ENCODE peak calls at places on chromosome 7, in six cellular contexts. G is cardiac fibroblast; A is kidney tubule cell; K is NCI-H1092 treated with DMSO at 0.1 percent for 48 hours; P is CD4-positive, CD25-positive, alpha-beta regulatory T cell; H is NCI-H524 treated with DMSO at 0.1 percent for 48 hours. D is an unnamed sample.

GRCh38 chr7:103988468-103989199 is 824 bp downstream of the RELN start:
- DNase-seq in G (peak), A (peak), K (peak), P (no peak), H (no peak), D (no peak)

GRCh38 chr7:29353810-29354209 is 159.2 kb downstream of the CHN2 start:
- DNase-seq in G (no peak), A (no peak), K (no peak), P (no peak), H (no peak), D (no peak)

GRCh38 chr7:36367561-36367889 is 22.1 kb upstream of the ANLN start:
- DNase-seq in G (no peak), A (no peak), K (no peak), P (no peak), H (no peak), D (no peak)

GRCh38 chr7:145850636-145851035 is 266.0 kb upstream of the CNTNAP2 start:
- DNase-seq in G (no peak), A (no peak), K (no peak), P (no peak), H (no peak), D (no peak)

GRCh38 chr7:2247141-2247985 is 5.3 kb downstream of the NUDT1 start:
- DNase-seq in G (no peak), A (peak), K (peak), P (no peak), H (no peak), D (no peak)

GRCh38 chr7:155667241-155667849 is 22.9 kb downstream of the RBM33 start:
- DNase-seq in G (no peak), A (no peak), K (no peak), P (no peak), H (no peak), D (no peak)

GRCh38 chr7:139054101-139054500 is 18.3 kb upstream of the ZC3HAV1L start:
- DNase-seq in G (no peak), A (no peak), K (no peak), P (no peak), H (no peak), D (no peak)

GRCh38 chr7:158745057-158745715 is 40.6 kb upstream of the NCAPG2 start:
- DNase-seq in G (no peak), A (no peak), K (no peak), P (no peak), H (no peak), D (no peak)

GRCh38 chr7:369476-369980 is 79.6 kb downstream of the FOXL3 start:
- DNase-seq in G (no peak), A (no peak), K (no peak), P (no peak), H (no peak), D (no peak)

GRCh38 chr7:2567663-2568238 is 9.0 kb downstream of the IQCE start:
- DNase-seq in G (peak), A (no peak), K (peak), P (no peak), H (no peak), D (peak)

GRCh38 chr7:20033621-20034200 is 183.5 kb downstream of the MACC1 start:
- DNase-seq in G (peak), A (peak), K (no peak), P (no peak), H (no peak), D (no peak)

GRCh38 chr7:109984726-109985125 is 1106.2 kb upstream of the LRRN3 start:
- DNase-seq in G (no peak), A (peak), K (no peak), P (no peak), H (no peak), D (no peak)

GRCh38 chr7:127885843-127886242 is 145.4 kb downstream of the LRRC4 start:
- DNase-seq in G (peak), A (peak), K (no peak), P (no peak), H (peak), D (no peak)

GRCh38 chr7:43572516-43573049 is 10.3 kb upstream of the STK17A start:
- DNase-seq in G (peak), A (peak), K (no peak), P (no peak), H (no peak), D (peak)

GRCh38 chr7:128259131-128260056 is 18.3 kb downstream of the LEP start:
- DNase-seq in G (peak), A (peak), K (no peak), P (no peak), H (no peak), D (no peak)

GRCh38 chr7:129989466-129989865 is 36.7 kb upstream of the UBE2H start:
- DNase-seq in G (no peak), A (peak), K (no peak), P (no peak), H (no peak), D (no peak)

GRCh38 chr7:13933106-13933505 is 56.4 kb downstream of the ETV1 start:
- DNase-seq in G (peak), A (peak), K (no peak), P (no peak), H (no peak), D (no peak)

GRCh38 chr7:157497744-157498541 is 161.1 kb downstream of the DNAJB6 start:
- DNase-seq in G (no peak), A (no peak), K (no peak), P (no peak), H (no peak), D (no peak)

GRCh38 chr7:112449353-112449752 is 907 bp upstream of the IFRD1 start:
- DNase-seq in G (peak), A (peak), K (peak), P (peak), H (no peak), D (no peak)

GRCh38 chr7:30563326-30563942 is 31.2 kb upstream of the GARS1 start:
- DNase-seq in G (peak), A (peak), K (no peak), P (no peak), H (no peak), D (no peak)

GRCh38 chr7:107047902-107048782 is 3.6 kb downstream of the PRKAR2B start:
- DNase-seq in G (peak), A (no peak), K (no peak), P (no peak), H (no peak), D (no peak)

GRCh38 chr7:66047426-66047825 is 28.2 kb upstream of the ASL start:
- DNase-seq in G (peak), A (peak), K (no peak), P (no peak), H (no peak), D (no peak)

GRCh38 chr7:95690367-95690947 is 81.9 kb upstream of the DYNC1I1 start:
- DNase-seq in G (peak), A (peak), K (peak), P (no peak), H (peak), D (peak)

GRCh38 chr7:137304624-137305235 is 38.8 kb downstream of the PTN start:
- DNase-seq in G (peak), A (no peak), K (no peak), P (no peak), H (no peak), D (no peak)

GRCh38 chr7:106064836-106065559 is 47.1 kb downstream of the SYPL1 start:
- DNase-seq in G (peak), A (peak), K (peak), P (no peak), H (no peak), D (peak)

GRCh38 chr7:155947051-155947450 is 134.8 kb upstream of the SHH start:
- DNase-seq in G (peak), A (peak), K (no peak), P (no peak), H (no peak), D (no peak)

GRCh38 chr7:74020396-74020795 is 7.6 kb upstream of the ELN start:
- DNase-seq in G (no peak), A (no peak), K (no peak), P (no peak), H (no peak), D (no peak)

GRCh38 chr7:22013711-22014110 is 68.0 kb upstream of the CDCA7L start:
- DNase-seq in G (no peak), A (no peak), K (no peak), P (no peak), H (no peak), D (no peak)

GRCh38 chr7:30162622-30163124 is 27.9 kb downstream of the MTURN start:
- DNase-seq in G (peak), A (peak), K (peak), P (no peak), H (no peak), D (no peak)

GRCh38 chr7:101743995-101744360 is 73.4 kb upstream of the CUX1 start:
- DNase-seq in G (no peak), A (no peak), K (no peak), P (no peak), H (no peak), D (no peak)

GRCh38 chr7:92614586-92615237 is 24.5 kb upstream of the FAM133B start:
- DNase-seq in G (peak), A (no peak), K (no peak), P (no peak), H (no peak), D (no peak)

GRCh38 chr7:29234438-29234837 is 39.9 kb downstream of the CHN2 start:
- DNase-seq in G (no peak), A (no peak), K (no peak), P (no peak), H (no peak), D (no peak)

GRCh38 chr7:13188236-13188635 is 500.8 kb downstream of the ARL4A start:
- DNase-seq in G (no peak), A (no peak), K (no peak), P (no peak), H (no peak), D (no peak)

GRCh38 chr7:20211376-20211775 is 5.8 kb downstream of the MACC1 start:
- DNase-seq in G (no peak), A (no peak), K (no peak), P (no peak), H (no peak), D (no peak)

GRCh38 chr7:21603477-21603876 is 60.6 kb downstream of the DNAH11 start:
- DNase-seq in G (no peak), A (no peak), K (no peak), P (no peak), H (no peak), D (no peak)

GRCh38 chr7:134999136-134999535 is 12.8 kb downstream of the AGBL3 start:
- DNase-seq in G (no peak), A (no peak), K (no peak), P (no peak), H (no peak), D (no peak)

GRCh38 chr7:23893172-23893941 is 183.3 kb downstream of the STK31 start:
- DNase-seq in G (peak), A (peak), K (no peak), P (no peak), H (no peak), D (no peak)

GRCh38 chr7:94298943-94299342 is 95.8 kb upstream of the COL1A2 start:
- DNase-seq in G (peak), A (peak), K (no peak), P (no peak), H (no peak), D (no peak)